ENCODE peak calls at places on chromosomes 16 and 17, in ten cellular contexts. A is AG09319; O is CD4-positive, alpha-beta T cell; T is IMR-90; L is WERI-Rb-1; G is mucosa of descending colon; Z is PC-9; N is endothelial cell; M is OCI-LY7; J is K562. S is an unnamed sample.

GRCh38 chr17:48645639-48646182 is 19.6 kb upstream of the HOXB9 start:
- DNase-seq in M (no peak), J (no peak), N (no peak), A (no peak), T (no peak), G (no peak), Z (no peak), L (no peak), O (no peak), S (no peak)

GRCh38 chr17:58310511-58311428 is 17.8 kb downstream of the TSPOAP1 start:
- DNase-seq in J (no peak), Z (no peak), A (no peak), N (peak), L (peak), G (no peak), M (no peak), O (no peak), T (no peak), S (peak)

GRCh38 chr17:27985306-27985705 is 57.2 kb upstream of the NLK start:
- DNase-seq in M (no peak), O (no peak), T (no peak), G (no peak), L (no peak), N (no peak), J (no peak), Z (no peak), A (no peak), S (no peak)

GRCh38 chr17:47654991-47655390 is 5.3 kb downstream of the KPNB1 start:
- DNase-seq in L (no peak), T (no peak), A (no peak), N (no peak), G (no peak), O (no peak), Z (no peak), J (no peak), M (no peak), S (no peak)

GRCh38 chr17:83099570-83100181 is 20.3 kb downstream of the METRNL start:
- DNase-seq in G (peak), Z (no peak), T (no peak), J (no peak), A (no peak), L (no peak), M (no peak), N (no peak), O (no peak), S (no peak)

GRCh38 chr16:89297156-89297869 is 79.8 kb downstream of the ZNF778 start:
- DNase-seq in Z (no peak), G (no peak), M (no peak), N (no peak), T (no peak), O (no peak), L (no peak), A (no peak), J (no peak), S (no peak)

GRCh38 chr17:61469474-61469873 is 17.3 kb downstream of the TBX4 start:
- DNase-seq in M (no peak), O (no peak), J (no peak), L (no peak), A (no peak), G (no peak), N (no peak), T (no peak), Z (no peak), S (no peak)

GRCh38 chr16:930076-930475 is 40.7 kb downstream of the LMF1 start:
- DNase-seq in M (no peak), G (no peak), A (no peak), J (no peak), T (no peak), O (no peak), N (no peak), Z (no peak), L (no peak), S (no peak)

GRCh38 chr16:2236362-2237075 is at the start of gene DNASE1L2:
- DNase-seq in A (no peak), N (peak), O (no peak), G (no peak), J (no peak), M (no peak), Z (no peak), T (no peak), L (no peak), S (peak)

GRCh38 chr17:19397556-19398041 is 10.6 kb upstream of the MFAP4 start:
- DNase-seq in J (no peak), N (no peak), G (no peak), O (no peak), M (peak), L (no peak), T (no peak), A (no peak), Z (no peak), S (no peak)

GRCh38 chr17:527247-527646 is 174.6 kb upstream of the RPH3AL start:
- DNase-seq in G (no peak), O (no peak), A (no peak), J (no peak), N (no peak), M (no peak), T (no peak), Z (no peak), L (no peak), S (no peak)

GRCh38 chr17:80219777-80220708 is at the start of the genes SGSH and SLC26A11:
- DNase-seq in O (peak), Z (peak), N (peak), G (peak), L (peak), M (peak), T (peak), A (peak), J (peak), S (peak)

GRCh38 chr17:43626066-43626465 is 35.7 kb downstream of the MEOX1 start:
- DNase-seq in J (no peak), L (no peak), T (no peak), O (no peak), G (no peak), N (no peak), M (no peak), Z (no peak), A (no peak), S (no peak)

GRCh38 chr17:62692721-62693431 is 65.4 kb downstream of the MRC2 start:
- DNase-seq in M (no peak), O (no peak), J (peak), Z (no peak), T (no peak), L (peak), A (no peak), G (no peak), N (peak), S (peak)
- TF ChIP-seq CTCF in M (peak), O (no peak), J (peak), Z (peak), T (peak), L (peak), A (peak), G (no peak), N (peak), S (peak)

GRCh38 chr17:81667754-81668153 is 1.2 kb downstream of the CCDC137 start:
- DNase-seq in G (no peak), J (peak), L (peak), T (no peak), N (no peak), A (no peak), M (peak), Z (no peak), O (no peak), S (peak)
- TF ChIP-seq CTCF in G (no peak), J (peak), L (peak), T (no peak), N (no peak), A (no peak), M (peak), Z (no peak), O (no peak), S (no peak)

GRCh38 chr16:58411736-58412614 is 19.7 kb downstream of the GINS3 start:
- DNase-seq in Z (peak), M (no peak), N (no peak), O (no peak), L (no peak), G (no peak), A (no peak), T (no peak), J (peak), S (no peak)
- TF ChIP-seq CTCF in Z (no peak), M (no peak), N (no peak), O (no peak), L (no peak), G (no peak), A (no peak), T (no peak), J (no peak), S (no peak)

GRCh38 chr16:78478267-78478821 is 378.9 kb downstream of the WWOX start:
- DNase-seq in J (peak), L (no peak), M (no peak), T (no peak), Z (no peak), N (peak), G (no peak), O (no peak), A (no peak), S (no peak)
- TF ChIP-seq CTCF in J (peak), L (no peak), M (no peak), T (no peak), Z (peak), N (peak), G (no peak), O (peak), A (no peak), S (peak)

GRCh38 chr17:17103160-17103559 is 60.9 kb downstream of the MPRIP start:
- DNase-seq in L (no peak), T (no peak), N (no peak), A (no peak), O (no peak), J (no peak), G (no peak), Z (no peak), M (no peak), S (no peak)
- TF ChIP-seq CTCF in L (no peak), T (no peak), N (no peak), A (no peak), O (no peak), J (no peak), G (no peak), Z (no peak), M (no peak), S (no peak)

GRCh38 chr16:3482659-3483241 is 12.5 kb downstream of the C16orf90 start:
- DNase-seq in L (no peak), N (no peak), O (no peak), A (no peak), M (no peak), J (no peak), Z (no peak), G (peak), T (no peak), S (no peak)
- TF ChIP-seq CTCF in L (peak), N (no peak), O (no peak), A (no peak), M (no peak), J (no peak), Z (no peak), G (no peak), T (no peak), S (no peak)

GRCh38 chr17:50426814-50427787 is 1.1 kb downstream of the ACSF2 start:
- DNase-seq in O (no peak), M (peak), N (peak), A (no peak), Z (peak), L (peak), G (no peak), T (peak), J (peak), S (peak)
- TF ChIP-seq CTCF in O (no peak), M (peak), N (no peak), A (peak), Z (peak), L (peak), G (no peak), T (peak), J (peak), S (no peak)

DNA sequence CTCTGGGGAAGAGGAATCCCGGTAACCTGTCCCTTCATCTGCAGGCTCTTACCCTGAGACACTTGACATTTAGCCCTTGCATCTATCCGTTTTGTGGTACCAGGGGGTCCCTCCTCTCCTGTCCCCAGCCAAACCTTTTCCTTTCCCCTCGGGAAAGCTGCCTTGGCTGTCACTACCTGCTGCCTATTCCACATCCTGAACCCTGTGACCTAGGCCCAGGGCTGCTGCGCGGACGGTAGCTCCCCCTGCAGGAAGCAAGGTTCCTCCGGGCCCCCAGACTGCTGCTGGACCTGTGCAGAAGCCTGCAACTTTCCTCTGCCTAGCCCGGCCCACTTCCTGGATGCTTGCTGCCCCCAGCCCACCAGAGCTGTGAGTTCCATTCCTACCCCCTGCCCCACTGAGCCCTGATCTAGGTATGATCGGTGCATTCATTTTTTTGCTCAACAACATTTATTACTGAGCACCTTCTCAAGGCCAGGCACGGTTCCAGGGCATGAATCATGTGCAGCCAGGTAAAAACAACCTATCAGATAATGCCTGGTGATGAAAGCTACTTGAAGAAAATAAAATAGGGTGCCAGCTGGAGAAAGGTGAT is 10.5 kb upstream of the ALDOA start:
- DNase-seq in N (peak), A (no peak), T (no peak), G (peak), O (peak), L (peak), Z (peak), M (peak), J (peak), S (peak)
- TF ChIP-seq CTCF in N (peak), A (peak), T (peak), G (no peak), O (peak), L (peak), Z (peak), M (peak), J (peak), S (peak)

GRCh38 chr17:50301891-50302584 is 27.8 kb downstream of the TMEM92 start:
- DNase-seq in G (no peak), A (no peak), J (no peak), O (no peak), T (no peak), M (no peak), L (no peak), Z (no peak), N (no peak), S (no peak)
- TF ChIP-seq CTCF in G (no peak), A (no peak), J (no peak), O (no peak), T (no peak), M (no peak), L (no peak), Z (no peak), N (no peak), S (no peak)